ENCODE peak calls at places on chromosomes 7 and 10, in nine cellular contexts. J is uterus, G is A549, Q is tibial nerve, T is Peyer's patch, N is thyroid gland, K is endothelial cell of umbilical vein, H is lower leg skin, O is body of pancreas. A is an unnamed sample.

GRCh38 chr7:110119883-110120581 is 970.9 kb upstream of the LRRN3 start:
- DNase-seq in Q (no peak), J (no peak), N (peak; percentile 1), H (no peak), T (no peak), G (no peak), O (no peak), K (no peak), A (no peak)

GRCh38 chr7:130180571-130180971 is 24.6 kb downstream of the TMEM209 start:
- DNase-seq in N (no peak), K (no peak), Q (no peak), H (no peak), O (no peak), J (no peak), T (no peak), G (no peak), A (no peak)

GRCh38 chr10:124450010-124450782 is at the start of gene NKX1-2:
- DNase-seq in Q (no peak), N (no peak), O (no peak), H (no peak), T (no peak), G (no peak), J (no peak), K (no peak), A (peak; percentile 76)

GRCh38 chr7:97011536-97012292 is 6.4 kb downstream of the DLX6 start:
- DNase-seq in T (no peak), G (no peak), H (no peak), Q (no peak), O (no peak), J (no peak), K (no peak), N (no peak), A (no peak)

GRCh38 chr10:10294801-10295515 is 722.7 kb upstream of the CELF2 start:
- DNase-seq in J (no peak), Q (no peak), K (no peak), H (no peak), G (no peak), N (no peak), T (no peak), O (no peak), A (no peak)

GRCh38 chr10:77360121-77360520 is 277.5 kb downstream of the KCNMA1 start:
- DNase-seq in Q (no peak), J (no peak), H (no peak), K (no peak), T (no peak), N (no peak), G (no peak), O (no peak), A (no peak)

GRCh38 chr7:27697861-27698430 is 35.3 kb upstream of the HIBADH start:
- DNase-seq in G (no peak), J (no peak), O (no peak), Q (peak; percentile 20), N (no peak), H (no peak), T (peak; percentile 54), K (peak; percentile 11), A (peak; percentile 12)

GRCh38 chr7:16223963-16224707 is 197.2 kb downstream of the CRPPA start:
- DNase-seq in Q (no peak), J (no peak), N (no peak), O (no peak), K (no peak), H (no peak), G (no peak), T (no peak), A (no peak)

GRCh38 chr7:147607151-147607800 is 983.3 kb upstream of the C7orf33 start:
- DNase-seq in O (no peak), K (no peak), H (no peak), Q (no peak), J (no peak), T (no peak), G (no peak), N (no peak), A (no peak)

GRCh38 chr10:89659185-89660131 is 14.4 kb upstream of the PANK1 start:
- DNase-seq in J (no peak), N (no peak), T (no peak), K (no peak), H (no peak), Q (no peak), G (no peak), O (no peak), A (no peak)

GRCh38 chr7:150560486-150560885 is 6.7 kb upstream of the GIMAP4 start:
- DNase-seq in Q (no peak), G (no peak), T (no peak), N (no peak), K (no peak), O (no peak), H (no peak), J (no peak), A (no peak)

GRCh38 chr10:70135684-70136083 is 3.1 kb upstream of the AIFM2 start:
- DNase-seq in N (no peak), G (no peak), J (no peak), H (peak; percentile 58), Q (no peak), T (no peak), K (no peak), O (no peak), A (no peak)

GRCh38 chr10:70130878-70131559 is 1.6 kb downstream of the AIFM2 start:
- DNase-seq in G (no peak), T (no peak), O (no peak), J (no peak), K (no peak), H (peak; percentile 88), Q (peak; percentile 38), N (peak; percentile 24), A (no peak)

GRCh38 chr10:70135046-70135445 is 2.4 kb upstream of the AIFM2 start:
- DNase-seq in N (no peak), J (no peak), Q (no peak), O (no peak), K (no peak), T (no peak), H (peak; percentile 83), G (no peak), A (no peak)

GRCh38 chr10:70131560-70131937 is 1.1 kb downstream of the AIFM2 start:
- DNase-seq in G (no peak), N (no peak), K (no peak), O (no peak), J (no peak), T (no peak), H (peak; percentile 83), Q (no peak), A (no peak)

DNA sequence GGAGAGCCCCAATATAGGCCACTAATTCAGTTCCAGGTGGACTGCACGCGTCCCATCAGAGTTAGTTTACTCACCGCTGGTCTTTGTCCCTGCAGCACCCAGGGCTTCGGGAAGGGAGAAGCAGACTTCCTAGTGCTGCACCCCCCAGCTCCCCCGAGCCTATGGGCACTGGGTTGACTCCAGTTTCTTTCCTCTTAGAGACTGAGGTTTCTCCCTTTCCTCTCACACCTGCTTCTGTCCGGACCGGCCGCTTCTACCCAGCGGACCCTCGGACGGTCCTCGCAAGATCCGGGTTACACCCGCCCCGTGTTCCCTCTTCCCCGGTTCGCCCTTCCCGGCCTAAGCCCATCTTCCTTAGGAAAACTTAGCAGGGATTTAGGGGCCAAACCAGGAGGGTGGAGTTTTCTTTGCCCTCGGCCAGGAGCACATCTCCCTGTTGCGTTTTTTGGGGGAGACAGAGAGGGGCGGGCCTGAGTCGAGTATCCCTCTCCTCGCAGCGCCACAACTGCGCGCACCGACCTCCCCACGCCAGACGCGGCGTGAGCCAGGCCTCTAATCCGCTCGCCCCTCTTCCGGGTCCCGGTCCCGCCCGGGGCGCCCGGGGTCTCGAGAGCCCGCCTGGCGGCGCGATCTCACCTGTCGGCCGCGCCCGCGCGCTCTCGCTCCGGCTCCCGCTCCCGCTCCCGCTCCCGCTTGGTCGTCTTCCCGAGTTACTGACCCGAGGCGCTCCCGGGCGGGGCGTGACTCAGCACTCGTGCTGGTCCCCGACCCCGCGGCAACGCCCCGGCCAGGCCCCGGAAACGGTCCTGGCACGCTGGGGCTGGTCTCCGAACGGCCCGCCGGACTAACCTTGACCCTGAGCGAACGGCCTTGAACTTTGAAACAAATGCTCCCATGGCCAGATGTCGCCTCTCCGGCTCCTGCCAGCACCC is at the start of gene AIFM2:
- DNase-seq in O (peak; percentile 80), N (peak; percentile 93), H (peak; percentile 96), K (peak; percentile 38), T (peak; percentile 35), Q (peak; percentile 61), G (peak; percentile 92), J (peak; percentile 72), A (peak; percentile 83)
- TF ChIP-seq POLR2A in O (peak; percentile 54), N (no peak), H (no peak), K (no peak), T (peak; percentile 82), Q (no peak), G (peak; percentile 29), J (no peak), A (no peak)

GRCh38 chr10:119042169-119042568 is 12.7 kb downstream of the NANOS1 start:
- DNase-seq in K (no peak), O (no peak), G (no peak), Q (no peak), T (no peak), J (no peak), N (no peak), H (no peak), A (no peak)
- TF ChIP-seq POLR2A in K (no peak), O (no peak), G (no peak), Q (no peak), T (no peak), J (no peak), N (no peak), H (no peak), A (no peak)

DNA sequence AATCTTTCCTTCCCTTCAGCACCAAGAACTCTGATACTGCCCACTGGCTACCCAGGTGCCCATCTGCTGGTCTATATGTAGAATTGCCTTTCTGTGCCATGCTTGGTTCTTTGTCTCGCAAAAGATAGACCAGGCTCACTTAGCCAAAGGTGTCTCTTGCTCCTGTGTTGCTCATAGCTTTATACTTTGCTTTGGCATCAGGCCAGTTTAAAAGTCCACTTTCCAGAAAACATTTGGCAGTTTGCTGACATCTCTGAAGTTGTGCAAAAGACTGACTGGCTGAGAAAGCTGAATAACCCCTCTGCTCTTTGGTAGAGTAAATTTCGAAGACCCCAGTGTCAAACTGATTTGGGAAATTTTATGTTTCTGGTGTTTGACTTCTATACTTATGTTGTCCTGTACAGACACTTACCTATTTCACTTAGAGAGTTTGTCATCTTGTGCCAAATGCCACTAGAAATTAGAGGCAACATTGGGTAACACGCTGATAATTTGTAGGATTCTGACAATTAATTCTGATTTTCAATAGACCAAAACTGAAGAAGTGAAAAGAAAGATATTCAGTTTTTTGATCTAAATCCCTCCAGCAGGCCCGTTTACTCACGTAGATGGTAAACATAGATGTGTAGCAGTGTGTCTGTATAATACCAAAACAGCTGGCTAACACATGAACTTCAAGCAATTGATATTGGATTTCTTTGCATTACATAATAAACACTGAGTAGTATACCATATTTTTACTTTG is 91.1 kb downstream of the CPED1 start:
- DNase-seq in J (no peak), O (no peak), T (no peak), G (no peak), H (no peak), K (no peak), N (no peak), Q (no peak), A (peak; percentile 17)
- TF ChIP-seq POLR2A in J (no peak), O (no peak), T (no peak), G (no peak), H (no peak), K (no peak), N (no peak), Q (no peak), A (peak; percentile 15)

DNA sequence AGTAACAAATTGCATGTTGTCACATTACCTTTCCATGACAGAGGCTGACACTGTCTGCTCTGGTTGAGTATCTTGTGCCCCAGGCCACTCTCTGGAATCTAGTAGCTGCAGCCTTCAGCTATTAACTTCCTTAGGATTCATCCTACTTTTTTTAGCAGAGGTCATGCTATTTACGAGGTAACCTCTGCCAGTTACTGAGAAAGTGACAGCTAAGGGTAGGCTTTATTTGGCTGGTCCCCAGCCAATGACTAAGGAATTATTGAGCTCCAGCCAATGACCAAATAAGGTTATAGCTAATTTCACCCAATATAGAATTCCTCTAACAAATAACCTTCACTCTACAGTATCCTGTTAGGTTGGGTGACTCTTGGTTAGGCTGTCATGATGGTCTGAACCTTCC is 1361.7 kb downstream of the XPNPEP1 start:
- DNase-seq in G (no peak), Q (no peak), T (no peak), J (no peak), H (no peak), O (no peak), K (no peak), N (no peak), A (peak; percentile 23)
- TF ChIP-seq POLR2A in G (no peak), Q (no peak), T (no peak), J (no peak), H (no peak), O (no peak), K (no peak), N (no peak), A (no peak)

A was measured in erythroblast.